ENCODE peak calls at places on chromosome 4, in five cellular contexts. X is ovary, R is stomach, W is suprapubic skin, Z is H1. B is an unnamed sample.

GRCh38 chr4:12651876-12652275 is 832.3 kb downstream of the RAB28 start:
- DNase-seq in X (no peak), R (no peak), W (no peak), Z (no peak), B (no peak)

GRCh38 chr4:145805490-145805889 is 125.5 kb downstream of the C4orf51 start:
- DNase-seq in X (no peak), R (no peak), W (no peak), Z (peak), B (no peak)

GRCh38 chr4:77193511-77194236 is 36.7 kb downstream of the CCNG2 start:
- DNase-seq in X (no peak), R (peak), W (peak), Z (no peak), B (peak)

GRCh38 chr4:15837591-15837990 is 59.5 kb downstream of the CD38 start:
- DNase-seq in X (no peak), R (no peak), W (no peak), Z (no peak), B (no peak)

GRCh38 chr4:72031868-72032619 is at the start of gene NPFFR2:
- DNase-seq in X (no peak), R (no peak), W (no peak), Z (peak), B (peak)

GRCh38 chr4:3039706-3040366 is 34.5 kb downstream of the HTT-AS start:
- DNase-seq in X (no peak), R (no peak), W (no peak), Z (no peak), B (no peak)

GRCh38 chr4:159455675-159456235 is 352.9 kb downstream of the RAPGEF2 start:
- DNase-seq in X (no peak), R (no peak), W (no peak), Z (no peak), B (no peak)

GRCh38 chr4:118967393-118967792 is 78.7 kb downstream of the SYNPO2 start:
- DNase-seq in X (no peak), R (no peak), W (no peak), Z (no peak), B (no peak)

GRCh38 chr4:55444822-55445221 is 49.1 kb downstream of the TMEM165 start:
- DNase-seq in X (no peak), R (no peak), W (no peak), Z (no peak), B (peak)

GRCh38 chr4:183173580-183174526 is 74.8 kb downstream of the WWC2 start:
- DNase-seq in X (no peak), R (no peak), W (no peak), Z (no peak), B (no peak)

GRCh38 chr4:33864290-33864859 is 2379.9 kb downstream of the ARAP2 start:
- DNase-seq in X (no peak), R (no peak), W (no peak), Z (no peak), B (no peak)

GRCh38 chr4:134201216-134202098 is at the start of gene PABPC4L:
- DNase-seq in X (peak), R (no peak), W (no peak), Z (peak), B (peak)

GRCh38 chr4:60463846-60464502 is 736.2 kb upstream of the ADGRL3 start:
- DNase-seq in X (no peak), R (no peak), W (no peak), Z (no peak), B (no peak)
- TF ChIP-seq CTCF in X (no peak), R (no peak), W (no peak), Z (peak), B (no peak)

GRCh38 chr4:153616005-153616555 is 68.0 kb upstream of the TLR2 start:
- DNase-seq in X (no peak), R (no peak), W (no peak), Z (no peak), B (no peak)
- TF ChIP-seq EP300 in X (no peak), R (no peak), W (no peak), Z (no peak), B (no peak)

DNA sequence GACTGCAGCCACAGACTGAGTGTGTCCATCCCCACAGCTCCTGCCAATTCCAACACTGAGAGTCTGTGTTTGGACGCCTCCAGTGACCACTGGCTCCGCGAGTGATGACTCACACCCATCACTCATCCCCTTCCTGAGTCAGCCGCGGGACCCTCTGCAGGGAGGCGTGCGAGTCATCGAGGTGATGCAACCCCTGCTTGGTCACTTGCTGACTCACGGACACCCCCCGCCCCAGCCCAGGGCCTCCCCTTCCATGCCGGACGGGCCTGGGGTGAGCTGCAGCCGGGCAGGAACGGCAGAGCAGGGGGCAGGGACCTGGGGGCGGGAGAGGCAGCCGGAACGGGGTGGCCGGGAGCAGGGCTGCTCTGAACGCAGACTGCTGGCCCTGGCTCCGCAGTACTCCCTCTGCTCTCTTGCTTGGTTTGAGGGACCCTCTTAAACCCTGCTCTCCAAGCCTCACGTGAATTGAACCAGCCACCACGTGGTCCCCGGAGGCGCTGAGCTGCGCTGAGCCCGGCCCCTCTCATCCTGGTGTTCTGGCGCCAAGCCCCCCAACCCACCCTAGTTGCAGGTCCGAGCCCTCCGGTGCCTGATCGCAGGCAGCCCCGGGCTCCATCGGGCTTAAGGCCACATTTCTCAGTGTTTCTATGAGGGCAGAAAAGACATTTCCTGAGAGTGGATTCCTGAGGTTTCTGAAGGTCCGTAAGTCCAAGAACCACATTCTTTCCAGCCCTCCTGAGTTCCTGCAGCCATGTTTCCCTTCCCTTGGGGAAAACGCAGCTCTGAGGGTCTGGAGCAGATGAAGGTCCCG is 32.4 kb downstream of the FGFRL1 start:
- DNase-seq in X (peak), R (peak), W (peak), Z (peak), B (peak)
- H3K4me3 ChIP-seq in X (peak), R (no peak), W (no peak), Z (no peak), B (no peak)

DNA sequence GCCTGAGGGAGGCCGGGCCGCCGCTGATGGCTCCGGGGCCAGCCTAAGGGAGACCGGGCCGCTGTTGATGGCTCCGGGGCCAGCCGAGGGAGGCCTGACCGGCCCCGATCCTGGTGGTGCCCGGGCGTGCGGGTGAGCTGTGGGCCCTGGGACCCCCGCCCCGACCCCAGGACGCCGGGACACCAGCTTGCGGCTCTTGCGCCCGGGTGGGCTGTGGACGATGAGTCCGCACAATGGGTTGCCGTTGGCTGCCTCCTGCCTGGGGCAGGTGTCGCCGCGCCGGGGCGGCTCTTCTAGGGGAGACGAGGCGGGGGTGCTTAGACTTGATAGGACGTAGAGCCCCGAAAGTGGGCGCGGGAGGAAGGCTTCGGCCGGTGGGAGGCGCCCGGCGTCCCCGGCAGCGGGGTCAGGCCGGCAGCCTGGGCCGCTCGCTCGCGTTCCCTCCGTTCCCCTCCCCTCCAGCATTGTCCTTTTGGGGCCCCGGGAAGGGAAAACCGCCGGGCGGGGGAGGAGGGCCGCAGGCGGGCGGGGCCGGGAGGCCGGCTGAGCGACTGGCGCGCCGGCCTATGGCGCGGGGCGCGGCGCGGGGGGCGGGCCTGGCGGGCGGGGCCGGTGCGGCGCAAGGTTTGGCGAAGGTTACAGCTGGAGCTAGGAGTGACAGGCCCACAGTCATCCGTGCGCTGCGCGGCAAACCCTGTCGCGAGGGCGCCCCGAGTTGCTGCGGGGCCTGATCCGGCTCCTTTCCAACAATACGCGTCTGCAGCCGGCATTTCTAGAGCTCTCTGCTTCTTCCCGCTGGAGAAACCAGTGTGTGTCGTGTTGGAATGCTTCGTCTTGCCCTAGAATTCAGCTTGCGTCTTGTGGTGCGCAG is 819 bp downstream of the KIAA0232 start:
- DNase-seq in X (peak), R (peak), W (peak), Z (peak), B (peak)
- TF ChIP-seq CTCF in X (no peak), R (no peak), W (no peak), Z (no peak), B (no peak)

GRCh38 chr4:81481151-81481550 is 9.4 kb upstream of the RASGEF1B start:
- DNase-seq in X (no peak), R (no peak), W (no peak), Z (no peak), B (no peak)
- TF ChIP-seq EP300 in X (no peak), R (no peak), W (no peak), Z (no peak), B (no peak)

GRCh38 chr4:141081921-141082381 is 51.3 kb downstream of the RNF150 start:
- DNase-seq in X (no peak), R (no peak), W (no peak), Z (no peak), B (no peak)
- H3K4me3 ChIP-seq in X (no peak), R (peak), W (no peak), Z (no peak), B (no peak)

DNA sequence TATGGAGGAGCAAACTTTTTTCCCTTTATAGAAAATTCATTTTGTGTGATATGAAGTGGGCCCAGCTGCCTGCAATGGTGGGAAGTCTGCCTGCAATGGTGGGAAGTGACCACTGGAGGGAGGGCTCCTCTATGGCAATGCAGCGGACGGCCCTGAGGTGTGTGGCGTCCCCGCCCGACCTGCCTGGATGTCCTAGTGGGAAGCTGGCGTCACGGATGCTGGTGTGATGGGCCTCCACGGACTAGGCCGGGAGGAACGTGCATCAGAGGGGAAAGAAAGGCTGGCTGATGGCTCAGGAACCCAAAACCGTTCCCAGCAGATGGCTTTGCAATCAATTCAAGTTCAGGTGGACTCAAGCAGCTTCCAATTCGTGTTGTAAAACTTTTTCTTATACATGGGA is 177.9 kb downstream of the AFAP1 start:
- DNase-seq in X (peak), R (peak), W (peak), Z (peak), B (peak)
- TF ChIP-seq CTCF in X (peak), R (peak), W (peak), Z (peak), B (peak)

GRCh38 chr4:56466910-56467283 is 520 bp upstream of the SRP72 start:
- DNase-seq in X (no peak), R (no peak), W (no peak), Z (no peak), B (no peak)

GRCh38 chr4:56469489-56470210 is 2.2 kb downstream of the SRP72 start:
- DNase-seq in X (no peak), R (no peak), W (no peak), Z (no peak), B (no peak)

GRCh38 chr4:56465599-56466295 is 1.7 kb upstream of the SRP72 start:
- DNase-seq in X (no peak), R (no peak), W (no peak), Z (no peak), B (no peak)

GRCh38 chr4:56468097-56468422 is 643 bp downstream of the SRP72 start:
- DNase-seq in X (peak), R (peak), W (no peak), Z (no peak), B (peak)

GRCh38 chr4:56467284-56468096 is at the start of gene SRP72:
- DNase-seq in X (peak), R (peak), W (peak), Z (peak), B (peak)
- TF ChIP-seq EP300 in X (no peak), R (no peak), W (no peak), Z (no peak), B (no peak)

GRCh38 chr4:52750213-52750612 is 1.0 kb downstream of the ERVMER34-1 start:
- DNase-seq in X (no peak), R (no peak), W (no peak), Z (no peak), B (no peak)
- H3K4me3 ChIP-seq in X (no peak), R (no peak), W (no peak), Z (peak), B (no peak)